ENCODE peak calls at places on chromosome 2, in four cellular contexts. One of them, this sample, is unnamed. For H3K36me3, the result is how much of the 10 kb centered on the place peaks cover.

GRCh38 chr2:197327073-197327775 is 16.6 kb upstream of the ANKRD44 start:
- DNase-seq in osteoblast: no peak
- DNase-seq in right lobe of liver: no peak
- DNase-seq in PC-3: no peak
- DNase-seq in this sample: no peak

GRCh38 chr2:280655-281110 is 7.2 kb downstream of the ALKAL2 start:
- DNase-seq in osteoblast: no peak
- DNase-seq in right lobe of liver: no peak
- DNase-seq in PC-3: no peak
- DNase-seq in this sample: no peak

GRCh38 chr2:231326404-231326803 is 69.1 kb upstream of the B3GNT7 start:
- DNase-seq in osteoblast: no peak
- DNase-seq in right lobe of liver: no peak
- DNase-seq in PC-3: no peak
- DNase-seq in this sample: no peak

GRCh38 chr2:86335865-86336321 is 1.5 kb downstream of the REEP1 start:
- DNase-seq in osteoblast: no peak
- DNase-seq in right lobe of liver: peak
- DNase-seq in PC-3: no peak
- DNase-seq in this sample: peak

GRCh38 chr2:204825054-204825453 is 279.8 kb downstream of the PARD3B start:
- DNase-seq in osteoblast: no peak
- DNase-seq in right lobe of liver: no peak
- DNase-seq in PC-3: peak
- DNase-seq in this sample: no peak

GRCh38 chr2:2059199-2059598 is 271.9 kb downstream of the MYT1L start:
- DNase-seq in osteoblast: no peak
- DNase-seq in right lobe of liver: no peak
- DNase-seq in PC-3: no peak
- DNase-seq in this sample: no peak

GRCh38 chr2:206415618-206416243 is 27.6 kb upstream of the ADAM23 start:
- DNase-seq in osteoblast: no peak
- DNase-seq in right lobe of liver: no peak
- DNase-seq in PC-3: no peak
- DNase-seq in this sample: no peak

GRCh38 chr2:73260338-73260984 is 23.8 kb downstream of the FBXO41 start:
- DNase-seq in osteoblast: peak
- DNase-seq in right lobe of liver: no peak
- DNase-seq in PC-3: peak
- DNase-seq in this sample: peak

GRCh38 chr2:100610381-100610831 is 47.6 kb downstream of the PDCL3 start:
- DNase-seq in osteoblast: peak
- DNase-seq in right lobe of liver: peak
- DNase-seq in PC-3: peak
- DNase-seq in this sample: peak

GRCh38 chr2:20050712-20051517 is 513 bp downstream of the LAPTM4A start:
- DNase-seq in osteoblast: peak
- DNase-seq in right lobe of liver: peak
- DNase-seq in PC-3: peak
- DNase-seq in this sample: peak

GRCh38 chr2:38652431-38653273 is 13.3 kb upstream of the GALM start:
- DNase-seq in osteoblast: peak
- DNase-seq in right lobe of liver: no peak
- DNase-seq in PC-3: no peak
- DNase-seq in this sample: no peak

GRCh38 chr2:18209934-18210639 is 331.6 kb downstream of the KCNS3 start:
- DNase-seq in osteoblast: no peak
- DNase-seq in right lobe of liver: no peak
- DNase-seq in PC-3: peak
- DNase-seq in this sample: no peak

GRCh38 chr2:32455816-32456215 is 99.0 kb downstream of the BIRC6 start:
- DNase-seq in osteoblast: no peak
- DNase-seq in right lobe of liver: no peak
- DNase-seq in PC-3: no peak
- DNase-seq in this sample: no peak

GRCh38 chr2:230904856-230905447 is 20.1 kb downstream of the GPR55 start:
- DNase-seq in osteoblast: no peak
- DNase-seq in right lobe of liver: peak
- DNase-seq in PC-3: no peak
- DNase-seq in this sample: no peak

GRCh38 chr2:59177748-59178147 is 936.6 kb upstream of the FANCL start:
- DNase-seq in osteoblast: no peak
- DNase-seq in right lobe of liver: no peak
- DNase-seq in PC-3: no peak
- DNase-seq in this sample: no peak

GRCh38 chr2:241901018-241901380 is 31.5 kb downstream of the RTP5 start:
- DNase-seq in osteoblast: peak
- DNase-seq in right lobe of liver: peak
- DNase-seq in PC-3: no peak
- DNase-seq in this sample: peak

GRCh38 chr2:170713280-170714155 is 1.6 kb upstream of the SP5 start:
- DNase-seq in osteoblast: peak
- DNase-seq in right lobe of liver: peak
- DNase-seq in PC-3: no peak
- DNase-seq in this sample: peak

GRCh38 chr2:44358498-44358897 is 2.8 kb downstream of the PREPL start:
- DNase-seq in osteoblast: peak
- DNase-seq in right lobe of liver: no peak
- DNase-seq in PC-3: peak
- DNase-seq in this sample: no peak

GRCh38 chr2:102801098-102801718 is 39.4 kb downstream of the TMEM182 start:
- DNase-seq in osteoblast: no peak
- DNase-seq in right lobe of liver: peak
- DNase-seq in PC-3: no peak
- DNase-seq in this sample: no peak

GRCh38 chr2:127096280-127096679 is 10.7 kb downstream of the BIN1 start:
- DNase-seq in osteoblast: peak
- DNase-seq in right lobe of liver: no peak
- DNase-seq in PC-3: no peak
- DNase-seq in this sample: no peak

GRCh38 chr2:216557820-216558219 is 59.2 kb downstream of the RPL37A start:
- DNase-seq in osteoblast: no peak
- DNase-seq in right lobe of liver: no peak
- DNase-seq in PC-3: no peak
- DNase-seq in this sample: peak

GRCh38 chr2:120867290-120868231 is 131.9 kb downstream of the GLI2 start:
- DNase-seq in osteoblast: peak
- DNase-seq in right lobe of liver: no peak
- DNase-seq in PC-3: peak
- DNase-seq in this sample: peak

GRCh38 chr2:187091664-187092063 is 242.7 kb upstream of the ZSWIM2 start:
- DNase-seq in osteoblast: no peak
- DNase-seq in right lobe of liver: no peak
- DNase-seq in PC-3: no peak
- DNase-seq in this sample: no peak

GRCh38 chr2:237289134-237289533 is 124.8 kb downstream of the COL6A3 start:
- DNase-seq in osteoblast: no peak
- DNase-seq in right lobe of liver: no peak
- DNase-seq in PC-3: no peak
- DNase-seq in this sample: no peak

GRCh38 chr2:43041661-43042360 is 184.6 kb downstream of the ZFP36L2 start:
- DNase-seq in osteoblast: peak
- DNase-seq in right lobe of liver: no peak
- DNase-seq in PC-3: peak
- DNase-seq in this sample: peak

GRCh38 chr2:214856116-214856515 is 46.6 kb upstream of the BARD1 start:
- DNase-seq in osteoblast: no peak
- DNase-seq in right lobe of liver: no peak
- DNase-seq in PC-3: no peak
- DNase-seq in this sample: no peak

GRCh38 chr2:151021747-151022450 is 239.8 kb downstream of the RBM43 start:
- DNase-seq in osteoblast: no peak
- DNase-seq in right lobe of liver: no peak
- DNase-seq in PC-3: no peak
- DNase-seq in this sample: no peak

GRCh38 chr2:120654383-120655134 is 81.1 kb upstream of the GLI2 start:
- DNase-seq in osteoblast: peak
- DNase-seq in right lobe of liver: no peak
- DNase-seq in PC-3: no peak
- DNase-seq in this sample: peak

GRCh38 chr2:231634412-231634811 is 41.7 kb downstream of the TEX44 start:
- DNase-seq in osteoblast: no peak
- DNase-seq in right lobe of liver: no peak
- DNase-seq in PC-3: no peak
- DNase-seq in this sample: peak

GRCh38 chr2:163641986-163642385 is 93.8 kb downstream of the FIGN start:
- DNase-seq in osteoblast: no peak
- DNase-seq in right lobe of liver: no peak
- DNase-seq in PC-3: no peak
- DNase-seq in this sample: no peak

GRCh38 chr2:233354971-233355574 is 779 bp downstream of the DGKD start:
- DNase-seq in osteoblast: peak
- DNase-seq in right lobe of liver: no peak
- DNase-seq in PC-3: peak
- DNase-seq in this sample: peak

GRCh38 chr2:189638305-189639002 is 22.8 kb upstream of the ASNSD1 start:
- DNase-seq in osteoblast: no peak
- DNase-seq in right lobe of liver: no peak
- DNase-seq in PC-3: no peak
- DNase-seq in this sample: no peak

GRCh38 chr2:10787176-10787968 is 25.2 kb downstream of the PDIA6 start:
- DNase-seq in osteoblast: peak
- DNase-seq in right lobe of liver: no peak
- DNase-seq in PC-3: no peak
- DNase-seq in this sample: peak

GRCh38 chr2:241340621-241341163 is 15.4 kb upstream of the FARP2 start:
- DNase-seq in osteoblast: peak
- DNase-seq in right lobe of liver: no peak
- DNase-seq in PC-3: no peak
- DNase-seq in this sample: no peak

GRCh38 chr2:84906900-84907714 is 1.7 kb downstream of the TMSB10 start:
- DNase-seq in osteoblast: peak
- DNase-seq in right lobe of liver: peak
- DNase-seq in PC-3: peak
- DNase-seq in this sample: peak

GRCh38 chr2:33409417-33409955 is 67.0 kb upstream of the RASGRP3 start:
- DNase-seq in osteoblast: peak
- DNase-seq in right lobe of liver: no peak
- DNase-seq in PC-3: no peak
- DNase-seq in this sample: no peak

GRCh38 chr2:60837123-60837522 is 44.3 kb upstream of the REL start:
- DNase-seq in osteoblast: no peak
- DNase-seq in right lobe of liver: no peak
- DNase-seq in PC-3: no peak
- DNase-seq in this sample: no peak

GRCh38 chr2:75424936-75425619 is 135.7 kb downstream of the EVA1A start:
- DNase-seq in osteoblast: peak
- DNase-seq in right lobe of liver: no peak
- DNase-seq in PC-3: peak
- DNase-seq in this sample: no peak

GRCh38 chr2:42922293-42922692 is 129.9 kb upstream of the HAAO start:
- DNase-seq in osteoblast: no peak
- DNase-seq in right lobe of liver: no peak
- DNase-seq in PC-3: no peak
- DNase-seq in this sample: no peak

DNA sequence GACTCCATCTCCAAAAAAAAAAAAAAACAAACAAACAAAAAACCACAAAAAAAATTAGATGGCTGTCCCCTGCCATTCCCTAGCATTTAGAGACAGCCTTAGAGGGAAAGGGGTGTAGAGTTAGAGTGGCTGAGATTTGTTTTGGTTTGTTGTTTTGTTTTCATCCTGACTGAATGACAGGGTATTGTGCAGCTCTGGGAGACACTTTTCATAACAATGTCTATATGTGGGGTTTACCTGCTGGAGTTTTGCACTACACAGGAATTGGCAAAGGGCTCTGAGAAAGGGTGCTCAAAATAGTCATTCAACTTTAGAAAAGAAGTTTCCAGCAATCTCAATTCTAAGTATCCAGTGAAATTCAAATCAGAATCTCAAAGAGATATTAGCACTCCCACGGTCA is 732.5 kb upstream of the CHAC2 start:
- DNase-seq in osteoblast: no peak
- DNase-seq in right lobe of liver: no peak
- DNase-seq in PC-3: no peak
- DNase-seq in this sample: no peak
- H3K4me3 ChIP-seq in osteoblast: no peak
- H3K4me3 ChIP-seq in right lobe of liver: no peak
- H3K4me3 ChIP-seq in PC-3: no peak
- H3K4me3 ChIP-seq in this sample: no peak

DNA sequence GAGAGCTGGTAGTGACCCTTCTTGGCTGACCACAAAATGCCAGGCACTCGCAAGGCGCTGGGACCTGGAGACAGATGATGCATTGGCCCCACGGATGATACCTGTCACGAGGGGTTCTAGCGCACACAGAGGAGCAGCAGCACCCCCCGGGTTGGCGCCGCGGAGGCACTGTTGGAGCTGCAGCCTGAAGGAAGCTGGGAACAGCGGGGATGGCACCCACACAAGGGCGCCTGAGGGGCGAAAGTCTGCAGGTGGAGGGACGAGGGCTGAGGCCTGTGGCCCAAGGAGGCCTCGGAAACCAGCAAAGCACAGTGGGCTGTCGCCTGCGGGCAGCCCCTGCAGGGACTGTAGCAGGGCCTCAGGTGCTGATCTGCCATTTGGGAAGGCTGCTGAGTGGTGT is 33.6 kb downstream of the FAM228A start:
- DNase-seq in osteoblast: no peak
- DNase-seq in right lobe of liver: no peak
- DNase-seq in PC-3: no peak
- DNase-seq in this sample: no peak
- H3K36me3 ChIP-seq in osteoblast: under half
- H3K36me3 ChIP-seq in right lobe of liver: under half
- H3K36me3 ChIP-seq in PC-3: under half
- H3K36me3 ChIP-seq in this sample: under half

GRCh38 chr2:4662161-4662779 is 958.9 kb downstream of the DCDC2C start:
- DNase-seq in osteoblast: no peak
- DNase-seq in right lobe of liver: no peak
- DNase-seq in PC-3: peak
- DNase-seq in this sample: no peak
- H3K4me3 ChIP-seq in osteoblast: no peak
- H3K4me3 ChIP-seq in right lobe of liver: no peak
- H3K4me3 ChIP-seq in PC-3: no peak
- H3K4me3 ChIP-seq in this sample: no peak

GRCh38 chr2:15620340-15620739 is 28.7 kb downstream of the DDX1 start:
- DNase-seq in osteoblast: no peak
- DNase-seq in right lobe of liver: no peak
- DNase-seq in PC-3: no peak
- DNase-seq in this sample: no peak

GRCh38 chr2:15618449-15618855 is 26.8 kb downstream of the DDX1 start:
- DNase-seq in osteoblast: no peak
- DNase-seq in right lobe of liver: no peak
- DNase-seq in PC-3: no peak
- DNase-seq in this sample: no peak

GRCh38 chr2:15619076-15619475 is 27.4 kb downstream of the DDX1 start:
- DNase-seq in osteoblast: no peak
- DNase-seq in right lobe of liver: no peak
- DNase-seq in PC-3: no peak
- DNase-seq in this sample: no peak

GRCh38 chr2:15619938-15620337 is 28.3 kb downstream of the DDX1 start:
- DNase-seq in osteoblast: no peak
- DNase-seq in right lobe of liver: no peak
- DNase-seq in PC-3: no peak
- DNase-seq in this sample: no peak

GRCh38 chr2:15619510-15619909 is 27.8 kb downstream of the DDX1 start:
- DNase-seq in osteoblast: no peak
- DNase-seq in right lobe of liver: no peak
- DNase-seq in PC-3: no peak
- DNase-seq in this sample: no peak
- H3K36me3 ChIP-seq in osteoblast: half or more
- H3K36me3 ChIP-seq in right lobe of liver: under half
- H3K36me3 ChIP-seq in PC-3: half or more
- H3K36me3 ChIP-seq in this sample: under half

This sample was measured in H7.